ENCODE peak calls at places on chromosome 6, in seven cellular contexts. One of them, this sample, is unnamed.

GRCh38 chr6:49668083-49668511 is 31.5 kb upstream of the RHAG start:
- DNase-seq in gastrocnemius medialis: no peak
- DNase-seq in stomach: no peak
- DNase-seq in right lobe of liver: no peak
- DNase-seq in lower leg skin: no peak
- DNase-seq in uterus: no peak
- DNase-seq in ovary: no peak
- DNase-seq in this sample: peak; percentile 18

GRCh38 chr6:92756912-92757311 is 662.4 kb downstream of the EPHA7 start:
- DNase-seq in stomach: no peak
- DNase-seq in lower leg skin: no peak
- DNase-seq in uterus: no peak
- DNase-seq in right lobe of liver: no peak
- DNase-seq in ovary: no peak
- DNase-seq in gastrocnemius medialis: no peak
- DNase-seq in this sample: no peak

GRCh38 chr6:89385846-89386245 is 26.2 kb downstream of the RRAGD start:
- DNase-seq in ovary: no peak
- DNase-seq in lower leg skin: no peak
- DNase-seq in stomach: no peak
- DNase-seq in gastrocnemius medialis: no peak
- DNase-seq in right lobe of liver: no peak
- DNase-seq in uterus: no peak
- DNase-seq in this sample: no peak

GRCh38 chr6:41371461-41371991 is 36.1 kb downstream of the NCR2 start:
- DNase-seq in gastrocnemius medialis: no peak
- DNase-seq in uterus: no peak
- DNase-seq in right lobe of liver: peak; percentile 46
- DNase-seq in ovary: peak; percentile 32
- DNase-seq in lower leg skin: no peak
- DNase-seq in stomach: peak; percentile 70
- DNase-seq in this sample: no peak

GRCh38 chr6:37576336-37576737 is 76.6 kb upstream of the CCDC167 start:
- DNase-seq in lower leg skin: no peak
- DNase-seq in uterus: no peak
- DNase-seq in ovary: no peak
- DNase-seq in gastrocnemius medialis: no peak
- DNase-seq in right lobe of liver: no peak
- DNase-seq in stomach: no peak
- DNase-seq in this sample: no peak

GRCh38 chr6:81753709-81754678 is 1.5 kb upstream of the TENT5A start:
- DNase-seq in ovary: peak; percentile 91
- DNase-seq in right lobe of liver: peak; percentile 89
- DNase-seq in uterus: peak; percentile 86
- DNase-seq in stomach: peak; percentile 81
- DNase-seq in lower leg skin: peak; percentile 87
- DNase-seq in gastrocnemius medialis: peak; percentile 65
- DNase-seq in this sample: peak; percentile 86

GRCh38 chr6:109925060-109925459 is 53.1 kb upstream of the GPR6 start:
- DNase-seq in stomach: no peak
- DNase-seq in lower leg skin: no peak
- DNase-seq in uterus: no peak
- DNase-seq in ovary: no peak
- DNase-seq in gastrocnemius medialis: no peak
- DNase-seq in right lobe of liver: no peak
- DNase-seq in this sample: no peak

GRCh38 chr6:95569560-95569959 is 7.8 kb upstream of the MANEA start:
- DNase-seq in uterus: no peak
- DNase-seq in ovary: no peak
- DNase-seq in right lobe of liver: no peak
- DNase-seq in stomach: no peak
- DNase-seq in lower leg skin: no peak
- DNase-seq in gastrocnemius medialis: no peak
- DNase-seq in this sample: no peak

GRCh38 chr6:26532699-26533523 is 5.3 kb upstream of the HMGN4 start:
- DNase-seq in uterus: peak; percentile 92
- DNase-seq in lower leg skin: peak; percentile 93
- DNase-seq in stomach: peak; percentile 89
- DNase-seq in ovary: peak; percentile 88
- DNase-seq in gastrocnemius medialis: peak; percentile 69
- DNase-seq in right lobe of liver: peak; percentile 78
- DNase-seq in this sample: peak; percentile 90

GRCh38 chr6:17865243-17865642 is 122.2 kb downstream of the KIF13A start:
- DNase-seq in stomach: no peak
- DNase-seq in gastrocnemius medialis: no peak
- DNase-seq in right lobe of liver: no peak
- DNase-seq in ovary: peak; percentile 21
- DNase-seq in lower leg skin: peak; percentile 76
- DNase-seq in uterus: peak; percentile 35
- DNase-seq in this sample: no peak

GRCh38 chr6:104941694-104942177 is 15.2 kb upstream of the LIN28B start:
- DNase-seq in ovary: no peak
- DNase-seq in right lobe of liver: no peak
- DNase-seq in uterus: no peak
- DNase-seq in lower leg skin: no peak
- DNase-seq in gastrocnemius medialis: no peak
- DNase-seq in stomach: no peak
- DNase-seq in this sample: peak; percentile 35

GRCh38 chr6:26022166-26022510 is 59.5 kb downstream of the TRIM38 start:
- DNase-seq in lower leg skin: peak; percentile 70
- DNase-seq in stomach: peak; percentile 60
- DNase-seq in right lobe of liver: no peak
- DNase-seq in uterus: peak; percentile 84
- DNase-seq in gastrocnemius medialis: peak; percentile 63
- DNase-seq in ovary: no peak
- DNase-seq in this sample: peak; percentile 91

GRCh38 chr6:17964633-17965032 is 22.8 kb downstream of the KIF13A start:
- DNase-seq in gastrocnemius medialis: no peak
- DNase-seq in lower leg skin: no peak
- DNase-seq in ovary: no peak
- DNase-seq in uterus: no peak
- DNase-seq in stomach: no peak
- DNase-seq in right lobe of liver: no peak
- DNase-seq in this sample: no peak

GRCh38 chr6:117417851-117418250 is 7.9 kb downstream of the ROS1 start:
- DNase-seq in lower leg skin: no peak
- DNase-seq in ovary: no peak
- DNase-seq in gastrocnemius medialis: no peak
- DNase-seq in right lobe of liver: no peak
- DNase-seq in uterus: no peak
- DNase-seq in stomach: no peak
- DNase-seq in this sample: no peak

GRCh38 chr6:100171533-100172321 is 177.7 kb upstream of the MCHR2 start:
- DNase-seq in lower leg skin: no peak
- DNase-seq in right lobe of liver: no peak
- DNase-seq in stomach: no peak
- DNase-seq in ovary: no peak
- DNase-seq in uterus: no peak
- DNase-seq in gastrocnemius medialis: no peak
- DNase-seq in this sample: no peak

GRCh38 chr6:52509281-52510212 is 67.3 kb downstream of the TRAM2 start:
- DNase-seq in right lobe of liver: no peak
- DNase-seq in stomach: no peak
- DNase-seq in lower leg skin: no peak
- DNase-seq in uterus: no peak
- DNase-seq in gastrocnemius medialis: no peak
- DNase-seq in ovary: no peak
- DNase-seq in this sample: no peak
- TF ChIP-seq POLR2A in right lobe of liver: no peak
- TF ChIP-seq POLR2A in stomach: no peak
- TF ChIP-seq POLR2A in lower leg skin: no peak
- TF ChIP-seq POLR2A in uterus: no peak
- TF ChIP-seq POLR2A in gastrocnemius medialis: no peak
- TF ChIP-seq POLR2A in ovary: no peak
- TF ChIP-seq POLR2A in this sample: no peak

DNA sequence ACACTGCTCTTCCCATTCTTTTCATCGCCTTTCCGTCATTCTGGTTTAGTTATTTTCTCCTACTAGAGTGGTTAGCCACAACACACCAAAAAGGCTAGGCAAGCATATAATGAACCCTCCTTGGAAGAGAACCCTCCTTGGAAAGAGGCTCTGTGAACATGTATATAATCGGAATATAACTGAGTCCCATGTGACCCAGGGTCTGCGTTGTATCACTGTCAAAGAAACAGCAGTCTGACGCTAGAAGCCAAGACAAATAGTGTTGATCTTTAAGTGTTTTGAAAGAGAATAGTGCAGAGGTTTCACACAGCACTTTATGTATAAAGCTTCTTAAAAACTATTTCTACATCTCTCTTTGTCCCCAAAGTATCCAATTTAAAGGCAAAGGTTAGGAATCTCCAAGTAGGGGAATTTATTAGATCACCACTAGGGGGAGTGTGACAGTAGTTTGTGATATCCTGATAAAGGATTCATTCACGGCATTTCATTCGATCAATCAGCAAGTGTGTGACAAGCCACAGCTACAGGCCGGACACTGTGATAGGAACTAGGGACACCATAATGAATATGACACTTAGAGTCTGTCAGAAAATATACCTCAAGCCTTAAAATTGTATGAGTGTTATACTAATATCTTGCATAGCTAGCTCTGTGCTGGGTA is 395.3 kb downstream of the CD109 start:
- DNase-seq in lower leg skin: no peak
- DNase-seq in stomach: no peak
- DNase-seq in gastrocnemius medialis: no peak
- DNase-seq in uterus: peak; percentile 57
- DNase-seq in ovary: no peak
- DNase-seq in right lobe of liver: no peak
- DNase-seq in this sample: peak; percentile 29
- TF ChIP-seq POLR2A in lower leg skin: no peak
- TF ChIP-seq POLR2A in stomach: no peak
- TF ChIP-seq POLR2A in gastrocnemius medialis: no peak
- TF ChIP-seq POLR2A in uterus: no peak
- TF ChIP-seq POLR2A in ovary: no peak
- TF ChIP-seq POLR2A in right lobe of liver: no peak
- TF ChIP-seq POLR2A in this sample: no peak

DNA sequence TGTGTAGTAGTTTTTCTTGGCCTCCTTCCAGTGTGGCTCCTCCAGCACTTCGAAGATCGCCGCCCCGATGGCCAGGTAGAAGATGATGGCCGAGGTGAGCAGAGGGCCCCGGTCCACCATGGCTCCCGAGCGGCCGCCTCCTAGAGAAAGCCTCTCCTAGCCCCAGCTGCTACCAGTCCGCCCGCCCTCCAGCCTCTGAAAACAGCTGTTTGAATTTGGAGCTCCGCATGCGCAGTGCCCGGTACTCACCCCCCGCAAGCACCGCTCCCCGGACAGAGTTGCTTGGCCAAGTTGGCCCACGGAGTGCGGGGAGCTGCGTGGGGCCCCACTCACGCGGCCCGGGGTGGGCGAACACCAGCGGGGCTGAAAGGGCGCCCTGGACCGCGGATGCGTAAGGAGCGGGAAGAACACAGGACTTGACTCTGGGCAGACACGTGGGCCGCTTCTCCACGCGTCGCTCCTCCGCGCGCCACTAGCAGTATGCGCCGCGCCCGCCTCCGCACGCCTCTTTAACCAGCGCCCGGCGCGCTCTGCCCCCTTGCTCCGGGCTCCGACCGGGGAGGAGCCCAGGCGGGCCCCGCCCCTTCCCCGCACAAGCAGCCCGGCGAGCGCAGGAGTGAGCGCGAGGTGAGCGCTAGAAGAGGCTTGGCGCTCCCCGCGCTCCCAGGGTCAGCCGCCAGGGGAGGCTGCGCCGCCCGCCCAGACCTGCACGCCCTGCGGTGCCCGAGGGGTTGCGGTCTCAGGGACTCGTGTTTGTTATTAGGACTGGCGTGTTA is at the start of gene KCNK5:
- DNase-seq in ovary: peak; percentile 88
- DNase-seq in lower leg skin: peak; percentile 40
- DNase-seq in uterus: no peak
- DNase-seq in gastrocnemius medialis: peak; percentile 25
- DNase-seq in stomach: peak; percentile 89
- DNase-seq in right lobe of liver: peak; percentile 93
- DNase-seq in this sample: peak; percentile 89
- TF ChIP-seq POLR2A in ovary: no peak
- TF ChIP-seq POLR2A in lower leg skin: no peak
- TF ChIP-seq POLR2A in uterus: no peak
- TF ChIP-seq POLR2A in gastrocnemius medialis: peak; percentile 14
- TF ChIP-seq POLR2A in stomach: no peak
- TF ChIP-seq POLR2A in right lobe of liver: peak; percentile 85
- TF ChIP-seq POLR2A in this sample: peak; percentile 74

GRCh38 chr6:138769102-138769676 is 4.4 kb upstream of the CCDC28A start:
- DNase-seq in ovary: no peak
- DNase-seq in uterus: no peak
- DNase-seq in right lobe of liver: no peak
- DNase-seq in gastrocnemius medialis: no peak
- DNase-seq in lower leg skin: no peak
- DNase-seq in stomach: no peak
- DNase-seq in this sample: peak; percentile 6

GRCh38 chr6:138774370-138774769 is 801 bp downstream of the CCDC28A start:
- DNase-seq in stomach: no peak
- DNase-seq in ovary: no peak
- DNase-seq in uterus: no peak
- DNase-seq in lower leg skin: no peak
- DNase-seq in right lobe of liver: no peak
- DNase-seq in gastrocnemius medialis: no peak
- DNase-seq in this sample: no peak

GRCh38 chr6:138776659-138777058 is 3.1 kb downstream of the CCDC28A start:
- DNase-seq in lower leg skin: no peak
- DNase-seq in right lobe of liver: no peak
- DNase-seq in ovary: no peak
- DNase-seq in uterus: no peak
- DNase-seq in gastrocnemius medialis: no peak
- DNase-seq in stomach: no peak
- DNase-seq in this sample: no peak

GRCh38 chr6:138772596-138773176 is 883 bp upstream of the CCDC28A start:
- DNase-seq in stomach: no peak
- DNase-seq in gastrocnemius medialis: no peak
- DNase-seq in right lobe of liver: no peak
- DNase-seq in uterus: no peak
- DNase-seq in lower leg skin: no peak
- DNase-seq in ovary: no peak
- DNase-seq in this sample: peak; percentile 17

DNA sequence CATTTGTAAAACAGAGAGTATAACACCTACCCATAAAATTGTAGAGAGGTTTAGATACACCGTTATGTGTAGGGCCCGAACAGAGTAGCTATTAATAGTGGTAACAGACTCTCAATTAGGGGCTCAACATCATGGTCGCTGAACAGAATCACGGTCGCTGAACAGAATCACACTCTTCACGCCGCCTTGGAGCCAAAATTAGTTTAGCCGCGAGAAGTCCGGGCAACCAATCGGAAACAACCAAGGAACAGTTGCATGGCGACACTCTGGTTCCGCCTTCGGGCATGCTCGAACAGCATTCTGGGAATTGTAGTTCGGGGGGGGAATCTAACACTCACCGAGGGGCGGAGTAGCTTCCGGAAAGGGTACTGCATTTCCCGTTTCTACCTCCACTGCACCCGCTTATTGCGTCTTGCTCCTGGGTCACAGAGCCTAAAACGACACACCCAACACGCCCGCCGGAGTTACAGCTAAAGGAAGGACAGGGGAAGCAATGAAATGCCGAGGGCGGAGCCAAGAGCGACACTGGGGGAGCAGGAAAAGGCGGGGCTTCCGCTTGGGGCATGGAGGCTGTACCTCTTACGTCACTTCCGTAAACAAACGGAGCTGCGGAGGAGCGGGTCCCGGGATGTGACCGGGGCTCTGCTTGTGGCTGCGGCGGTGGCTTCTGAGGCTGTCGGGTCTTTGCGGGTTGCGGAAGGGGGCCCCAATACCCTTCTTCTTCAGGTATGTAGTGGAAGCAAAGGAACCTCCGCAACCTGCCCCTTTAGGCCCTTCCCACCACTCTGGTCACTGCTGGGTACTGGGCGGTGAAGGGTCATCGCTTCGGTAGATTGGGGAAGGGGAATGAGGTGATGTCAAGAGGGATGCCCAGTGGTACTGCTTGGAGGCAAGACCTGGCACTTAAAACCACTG is at the start of gene CCDC28A:
- DNase-seq in uterus: peak; percentile 95
- DNase-seq in stomach: peak; percentile 93
- DNase-seq in ovary: peak; percentile 94
- DNase-seq in gastrocnemius medialis: peak; percentile 94
- DNase-seq in right lobe of liver: peak; percentile 93
- DNase-seq in lower leg skin: peak; percentile 97
- DNase-seq in this sample: peak; percentile 98
- TF ChIP-seq POLR2A in uterus: peak; percentile 75
- TF ChIP-seq POLR2A in stomach: no peak
- TF ChIP-seq POLR2A in ovary: peak; percentile 59
- TF ChIP-seq POLR2A in gastrocnemius medialis: peak; percentile 67
- TF ChIP-seq POLR2A in right lobe of liver: no peak
- TF ChIP-seq POLR2A in lower leg skin: no peak
- TF ChIP-seq POLR2A in this sample: peak; percentile 69

This sample was measured in erythroblast.